ENCODE peak calls at places on chromosomes 5 and 9, in eight cellular contexts. K is left lung; E is small intestine; H is bronchial epithelial cell; U is BJ; N is right lobe of liver; X is CD4-positive, alpha-beta memory T cell; S is neural progenitor cell. A is an unnamed sample.

GRCh38 chr5:9852686-9853085 is 222.5 kb upstream of the TAS2R1 start:
- DNase-seq in E (no peak), X (no peak), U (no peak), N (no peak), S (no peak), H (no peak), K (no peak), A (no peak)

GRCh38 chr5:147956842-147957223 is 50.5 kb upstream of the C5orf46 start:
- DNase-seq in U (no peak), X (no peak), K (no peak), N (no peak), S (no peak), E (no peak), H (peak; percentile 94), A (no peak)

GRCh38 chr5:57986746-57987145 is 473.1 kb downstream of the PLK2 start:
- DNase-seq in N (no peak), H (peak; percentile 29), S (no peak), U (peak; percentile 4), E (no peak), X (no peak), K (no peak), A (no peak)

GRCh38 chr9:27566118-27566517 is 7.2 kb downstream of the C9orf72 start:
- DNase-seq in X (no peak), K (no peak), N (no peak), H (no peak), E (no peak), S (no peak), U (no peak), A (no peak)

GRCh38 chr9:73683862-73684591 is 532.4 kb downstream of the ANXA1 start:
- DNase-seq in E (peak; percentile 4), K (no peak), X (no peak), U (peak; percentile 1), S (peak; percentile 74), H (peak; percentile 97), N (no peak), A (peak; percentile 39)

GRCh38 chr9:121609845-121610637 is 41.4 kb upstream of the DAB2IP start:
- DNase-seq in N (peak; percentile 82), U (no peak), E (peak; percentile 50), H (peak; percentile 91), K (peak; percentile 80), S (no peak), X (no peak), A (no peak)

GRCh38 chr5:113389116-113389515 is 45.7 kb downstream of the TSSK1B start:
- DNase-seq in N (no peak), U (no peak), K (no peak), S (no peak), E (no peak), H (no peak), X (no peak), A (no peak)

GRCh38 chr5:117041926-117042595 is 467.4 kb upstream of the SEMA6A start:
- DNase-seq in E (no peak), S (no peak), U (no peak), N (no peak), K (no peak), H (no peak), X (no peak), A (no peak)

GRCh38 chr5:158935215-158935614 is 164.5 kb downstream of the EBF1 start:
- DNase-seq in X (no peak), E (no peak), U (no peak), N (no peak), K (no peak), S (no peak), H (no peak), A (no peak)

GRCh38 chr5:135990518-135991240 is 35.9 kb upstream of the LECT2 start:
- DNase-seq in H (no peak), U (no peak), E (no peak), S (no peak), X (no peak), K (no peak), N (no peak), A (no peak)

GRCh38 chr9:134724231-134724911 is 82.8 kb downstream of the COL5A1 start:
- DNase-seq in K (peak; percentile 60), H (no peak), E (no peak), N (no peak), X (no peak), S (no peak), U (no peak), A (no peak)

GRCh38 chr9:116175616-116176015 is 22.0 kb downstream of the PAPPA start:
- DNase-seq in E (no peak), H (peak; percentile 64), S (no peak), X (no peak), U (no peak), K (no peak), N (no peak), A (no peak)

GRCh38 chr9:113233146-113233545 is 11.8 kb downstream of the SLC31A1 start:
- DNase-seq in S (no peak), E (no peak), H (peak; percentile 45), N (no peak), X (no peak), K (no peak), U (no peak), A (no peak)

GRCh38 chr9:87292449-87293191 is 205.0 kb upstream of the DAPK1 start:
- DNase-seq in S (no peak), H (no peak), X (no peak), K (no peak), E (no peak), U (no peak), N (no peak), A (no peak)

GRCh38 chr9:21837501-21837900 is 35.1 kb downstream of the MTAP start:
- DNase-seq in K (no peak), E (no peak), U (no peak), N (no peak), H (no peak), X (no peak), S (no peak), A (no peak)

GRCh38 chr5:170307575-170308465 is 10.2 kb upstream of the LCP2 start:
- DNase-seq in N (peak; percentile 50), X (no peak), E (peak; percentile 14), U (no peak), K (no peak), S (peak; percentile 70), H (peak; percentile 96), A (no peak)

GRCh38 chr9:128712451-128713410 is 10.4 kb downstream of the PKN3 start:
- DNase-seq in U (no peak), E (no peak), K (peak; percentile 67), H (no peak), X (no peak), S (no peak), N (peak; percentile 8), A (no peak)

GRCh38 chr9:91817493-91818225 is 132.4 kb downstream of the ROR2 start:
- DNase-seq in N (no peak), U (peak; percentile 44), S (peak; percentile 59), H (peak; percentile 39), X (no peak), K (no peak), E (no peak), A (no peak)

DNA sequence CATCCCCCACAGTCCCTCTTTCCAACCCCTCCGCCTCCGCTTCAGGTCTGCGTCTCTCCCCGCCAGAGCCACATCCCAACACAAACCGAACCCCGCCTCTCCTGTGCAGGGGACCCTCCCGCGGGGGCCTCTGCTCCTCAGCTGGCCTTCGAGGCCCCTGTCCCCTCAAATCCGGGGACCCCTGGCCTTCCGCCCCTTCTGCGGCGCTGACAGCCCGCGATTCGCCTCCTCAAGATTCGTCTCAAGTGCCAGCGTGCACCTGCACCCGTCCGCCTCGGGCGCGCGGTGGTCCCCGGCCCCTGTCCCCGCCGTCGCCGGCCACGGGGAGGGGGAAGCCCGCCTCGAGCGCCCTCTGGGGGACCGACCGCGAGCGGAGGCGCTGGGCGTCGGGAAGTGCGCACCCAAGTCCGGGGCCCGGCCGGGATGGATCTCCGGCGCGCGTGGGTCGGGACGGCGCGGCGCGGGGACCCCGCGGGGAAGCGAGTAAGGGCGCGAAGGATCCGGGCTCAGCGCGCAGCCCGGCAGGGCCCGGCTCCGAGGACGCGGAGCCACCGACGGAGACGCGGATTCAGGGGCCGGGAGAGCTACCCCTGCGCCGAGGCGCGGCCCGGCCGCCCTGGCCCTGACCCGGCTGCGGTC is 623 bp downstream of the FLT4 start:
- DNase-seq in U (no peak), S (peak; percentile 85), K (peak; percentile 79), E (no peak), X (no peak), N (peak; percentile 30), H (no peak), A (no peak)
- H3K4me3 ChIP-seq in U (no peak overlapping the region), S (peak overlapping the region; percentile 65), K (peak overlapping the region; percentile 46), E (peak overlapping the region; percentile 28), X (no peak overlapping the region), N (peak overlapping the region; percentile 28), H (no peak overlapping the region), A (no peak overlapping the region)

DNA sequence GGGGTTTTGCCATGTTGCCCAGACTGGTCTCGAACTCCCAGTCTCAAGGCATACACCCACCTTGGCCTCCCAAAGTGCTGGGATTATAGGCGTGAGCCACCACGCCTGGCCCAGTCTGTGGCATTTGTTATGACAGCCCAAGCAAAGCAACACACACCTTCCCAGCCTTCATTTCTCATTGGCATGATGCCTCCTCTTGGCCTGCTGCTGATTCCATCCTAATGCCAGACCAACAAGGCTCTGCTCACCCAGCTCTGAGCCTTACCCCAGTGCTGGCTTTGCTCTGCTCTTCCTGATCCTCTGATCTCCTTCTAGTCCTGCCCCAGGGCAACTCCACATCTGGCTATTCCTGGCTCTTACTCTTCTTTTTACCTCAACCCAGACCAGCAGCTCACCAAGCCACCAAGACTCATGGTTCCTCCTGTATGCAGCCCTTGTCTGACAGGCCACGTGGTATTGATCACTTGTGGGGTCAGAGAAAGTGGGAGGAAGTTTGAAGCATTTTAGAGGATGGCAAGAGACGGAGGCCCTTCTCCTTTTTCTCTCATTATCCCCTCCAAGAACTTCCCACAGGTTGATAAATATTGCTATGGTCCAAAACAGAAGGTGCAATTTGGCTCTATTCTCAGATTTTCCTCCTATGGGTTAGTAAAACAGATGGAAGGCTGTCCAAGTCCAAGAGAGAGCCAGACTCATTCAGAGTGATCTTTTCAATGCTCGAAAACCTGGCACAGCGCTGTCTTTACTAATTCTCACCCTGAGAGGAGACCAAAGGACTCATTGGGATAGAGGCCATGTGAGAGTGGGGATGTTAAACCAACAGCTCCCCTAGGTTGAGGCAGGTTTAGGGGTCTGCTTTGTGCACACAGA is 958 bp downstream of the CD180 start:
- DNase-seq in E (no peak), U (no peak), X (no peak), N (no peak), H (no peak), K (no peak), S (no peak), A (no peak)
- H3K4me3 ChIP-seq in E (no peak overlapping the region), U (no peak overlapping the region), X (no peak overlapping the region), N (no peak overlapping the region), H (no peak overlapping the region), K (peak overlapping the region; percentile 26), S (no peak overlapping the region), A (no peak overlapping the region)

DNA sequence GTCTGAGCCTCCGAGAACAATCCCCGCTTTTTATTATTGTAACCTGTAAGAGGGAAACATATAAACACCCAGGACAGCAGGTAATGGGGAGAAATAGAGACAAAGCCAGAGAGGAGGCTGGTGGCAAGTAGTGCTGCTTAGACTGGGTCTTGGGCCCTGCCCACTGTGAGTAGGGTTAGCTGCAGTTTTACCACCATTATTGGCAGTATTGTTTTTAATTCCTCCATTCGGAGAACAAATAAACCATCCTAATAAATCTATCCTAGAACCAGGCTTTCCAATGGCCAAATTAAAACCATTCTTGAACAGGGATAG is 6.3 kb downstream of the NR2F1 start:
- DNase-seq in E (no peak), N (no peak), X (no peak), U (no peak), H (no peak), S (no peak), K (no peak), A (no peak)
- H3K4me3 ChIP-seq in E (no peak overlapping the region), N (no peak overlapping the region), X (no peak overlapping the region), U (no peak overlapping the region), H (no peak overlapping the region), S (no peak overlapping the region), K (peak overlapping the region; percentile 16), A (no peak overlapping the region)

GRCh38 chr5:139549162-139549894 is 11.8 kb upstream of the UBE2D2 start:
- DNase-seq in U (no peak), S (no peak), E (no peak), H (no peak), X (no peak), K (no peak), N (no peak), A (no peak)

GRCh38 chr5:139543423-139543991 is 17.6 kb upstream of the UBE2D2 start:
- DNase-seq in E (peak; percentile 54), X (peak; percentile 22), S (peak; percentile 76), K (peak; percentile 88), U (no peak), N (peak; percentile 70), H (no peak), A (no peak)
- H3K4me3 ChIP-seq in E (peak overlapping the region; percentile 28), X (no peak overlapping the region), S (peak overlapping the region; percentile 32), K (peak overlapping the region; percentile 8), U (no peak overlapping the region), N (no peak overlapping the region), H (no peak overlapping the region), A (no peak overlapping the region)

A was measured in Jurkat, Clone E6-1.